ENCODE peak calls at places on chromosomes 7 and 10, in eight cellular contexts. One of them, this sample, is unnamed.

GRCh38 chr10:111298031-111298430 is 221.2 kb downstream of the ADRA2A start:
- DNase-seq in fibroblast of villous mesenchyme: no peak
- DNase-seq in heart right ventricle: no peak
- DNase-seq in fibroblast of the aortic adventitia: no peak
- DNase-seq in fibroblast of lung: no peak
- DNase-seq in CD8-positive, alpha-beta T cell: no peak
- DNase-seq in uterus: no peak
- DNase-seq in nephron progenitor cell: no peak
- DNase-seq in this sample: peak

GRCh38 chr10:108112218-108112617 is 947.7 kb upstream of the SORCS1 start:
- DNase-seq in fibroblast of lung: no peak
- DNase-seq in uterus: no peak
- DNase-seq in heart right ventricle: no peak
- DNase-seq in nephron progenitor cell: no peak
- DNase-seq in fibroblast of villous mesenchyme: peak
- DNase-seq in fibroblast of the aortic adventitia: no peak
- DNase-seq in CD8-positive, alpha-beta T cell: no peak
- DNase-seq in this sample: peak

GRCh38 chr7:47195641-47196040 is 386.3 kb downstream of the TNS3 start:
- DNase-seq in heart right ventricle: no peak
- DNase-seq in CD8-positive, alpha-beta T cell: no peak
- DNase-seq in nephron progenitor cell: no peak
- DNase-seq in fibroblast of lung: no peak
- DNase-seq in fibroblast of the aortic adventitia: no peak
- DNase-seq in uterus: no peak
- DNase-seq in fibroblast of villous mesenchyme: no peak
- DNase-seq in this sample: no peak

GRCh38 chr7:121752706-121753105 is 120.3 kb upstream of the PTPRZ1 start:
- DNase-seq in nephron progenitor cell: no peak
- DNase-seq in CD8-positive, alpha-beta T cell: no peak
- DNase-seq in fibroblast of the aortic adventitia: peak
- DNase-seq in uterus: no peak
- DNase-seq in fibroblast of lung: peak
- DNase-seq in heart right ventricle: no peak
- DNase-seq in fibroblast of villous mesenchyme: peak
- DNase-seq in this sample: peak

GRCh38 chr7:102412548-102412947 is 16.4 kb downstream of the PRKRIP1 start:
- DNase-seq in uterus: no peak
- DNase-seq in fibroblast of villous mesenchyme: peak
- DNase-seq in fibroblast of lung: peak
- DNase-seq in fibroblast of the aortic adventitia: peak
- DNase-seq in heart right ventricle: peak
- DNase-seq in CD8-positive, alpha-beta T cell: no peak
- DNase-seq in nephron progenitor cell: no peak
- DNase-seq in this sample: peak

GRCh38 chr7:111174476-111174875 is 83.5 kb downstream of the LRRN3 start:
- DNase-seq in CD8-positive, alpha-beta T cell: no peak
- DNase-seq in uterus: no peak
- DNase-seq in fibroblast of villous mesenchyme: no peak
- DNase-seq in nephron progenitor cell: no peak
- DNase-seq in fibroblast of lung: no peak
- DNase-seq in heart right ventricle: no peak
- DNase-seq in fibroblast of the aortic adventitia: no peak
- DNase-seq in this sample: no peak

GRCh38 chr10:90530526-90530925 is 327.3 kb downstream of the HTR7 start:
- DNase-seq in CD8-positive, alpha-beta T cell: no peak
- DNase-seq in uterus: no peak
- DNase-seq in fibroblast of the aortic adventitia: peak
- DNase-seq in fibroblast of lung: peak
- DNase-seq in fibroblast of villous mesenchyme: peak
- DNase-seq in heart right ventricle: no peak
- DNase-seq in nephron progenitor cell: no peak
- DNase-seq in this sample: no peak

GRCh38 chr7:90710466-90710850 is 114.3 kb downstream of the CDK14 start:
- DNase-seq in heart right ventricle: no peak
- DNase-seq in fibroblast of villous mesenchyme: no peak
- DNase-seq in CD8-positive, alpha-beta T cell: no peak
- DNase-seq in uterus: no peak
- DNase-seq in fibroblast of lung: no peak
- DNase-seq in fibroblast of the aortic adventitia: no peak
- DNase-seq in nephron progenitor cell: no peak
- DNase-seq in this sample: no peak

GRCh38 chr7:79909124-79909641 is 225.4 kb upstream of the GNAI1 start:
- DNase-seq in nephron progenitor cell: no peak
- DNase-seq in fibroblast of lung: no peak
- DNase-seq in fibroblast of villous mesenchyme: no peak
- DNase-seq in heart right ventricle: no peak
- DNase-seq in fibroblast of the aortic adventitia: no peak
- DNase-seq in CD8-positive, alpha-beta T cell: no peak
- DNase-seq in uterus: no peak
- DNase-seq in this sample: no peak

GRCh38 chr7:52775881-52776280 is 259.6 kb upstream of the POM121L12 start:
- DNase-seq in uterus: no peak
- DNase-seq in fibroblast of villous mesenchyme: no peak
- DNase-seq in CD8-positive, alpha-beta T cell: no peak
- DNase-seq in fibroblast of the aortic adventitia: no peak
- DNase-seq in fibroblast of lung: no peak
- DNase-seq in heart right ventricle: no peak
- DNase-seq in nephron progenitor cell: no peak
- DNase-seq in this sample: no peak

GRCh38 chr10:29412452-29413004 is 123.7 kb downstream of the LYZL1 start:
- DNase-seq in fibroblast of lung: no peak
- DNase-seq in uterus: no peak
- DNase-seq in heart right ventricle: no peak
- DNase-seq in nephron progenitor cell: no peak
- DNase-seq in CD8-positive, alpha-beta T cell: no peak
- DNase-seq in fibroblast of the aortic adventitia: peak
- DNase-seq in fibroblast of villous mesenchyme: peak
- DNase-seq in this sample: peak

GRCh38 chr7:117640465-117640864 is 160.6 kb downstream of the CFTR start:
- DNase-seq in CD8-positive, alpha-beta T cell: no peak
- DNase-seq in nephron progenitor cell: no peak
- DNase-seq in uterus: no peak
- DNase-seq in heart right ventricle: no peak
- DNase-seq in fibroblast of the aortic adventitia: no peak
- DNase-seq in fibroblast of lung: no peak
- DNase-seq in fibroblast of villous mesenchyme: no peak
- DNase-seq in this sample: no peak

GRCh38 chr7:1289681-1290261 is 57.1 kb downstream of the UNCX start:
- DNase-seq in uterus: no peak
- DNase-seq in heart right ventricle: no peak
- DNase-seq in CD8-positive, alpha-beta T cell: no peak
- DNase-seq in fibroblast of the aortic adventitia: peak
- DNase-seq in fibroblast of lung: no peak
- DNase-seq in nephron progenitor cell: peak
- DNase-seq in fibroblast of villous mesenchyme: peak
- DNase-seq in this sample: no peak

GRCh38 chr7:83347836-83348482 is 185.3 kb upstream of the PCLO start:
- DNase-seq in fibroblast of the aortic adventitia: peak
- DNase-seq in nephron progenitor cell: no peak
- DNase-seq in fibroblast of lung: peak
- DNase-seq in uterus: no peak
- DNase-seq in fibroblast of villous mesenchyme: peak
- DNase-seq in heart right ventricle: no peak
- DNase-seq in CD8-positive, alpha-beta T cell: no peak
- DNase-seq in this sample: peak

GRCh38 chr10:73262105-73262730 is 9.8 kb upstream of the MRPS16 start:
- DNase-seq in CD8-positive, alpha-beta T cell: no peak
- DNase-seq in fibroblast of lung: peak
- DNase-seq in fibroblast of the aortic adventitia: peak
- DNase-seq in fibroblast of villous mesenchyme: peak
- DNase-seq in nephron progenitor cell: no peak
- DNase-seq in uterus: no peak
- DNase-seq in heart right ventricle: no peak
- DNase-seq in this sample: peak

GRCh38 chr7:134703781-134704180 is 57.1 kb downstream of the BPGM start:
- DNase-seq in fibroblast of lung: peak
- DNase-seq in nephron progenitor cell: no peak
- DNase-seq in CD8-positive, alpha-beta T cell: no peak
- DNase-seq in fibroblast of villous mesenchyme: peak
- DNase-seq in uterus: peak
- DNase-seq in heart right ventricle: no peak
- DNase-seq in fibroblast of the aortic adventitia: no peak
- DNase-seq in this sample: no peak

GRCh38 chr10:123689880-123690279 is 23.7 kb downstream of the GPR26 start:
- DNase-seq in CD8-positive, alpha-beta T cell: no peak
- DNase-seq in fibroblast of lung: no peak
- DNase-seq in heart right ventricle: no peak
- DNase-seq in nephron progenitor cell: no peak
- DNase-seq in fibroblast of villous mesenchyme: no peak
- DNase-seq in uterus: no peak
- DNase-seq in fibroblast of the aortic adventitia: no peak
- DNase-seq in this sample: no peak

GRCh38 chr10:123683459-123683858 is 17.3 kb downstream of the GPR26 start:
- DNase-seq in fibroblast of villous mesenchyme: no peak
- DNase-seq in fibroblast of the aortic adventitia: no peak
- DNase-seq in uterus: no peak
- DNase-seq in CD8-positive, alpha-beta T cell: no peak
- DNase-seq in heart right ventricle: no peak
- DNase-seq in nephron progenitor cell: no peak
- DNase-seq in fibroblast of lung: no peak
- DNase-seq in this sample: no peak

GRCh38 chr10:123683865-123684264 is 17.7 kb downstream of the GPR26 start:
- DNase-seq in heart right ventricle: no peak
- DNase-seq in fibroblast of the aortic adventitia: no peak
- DNase-seq in CD8-positive, alpha-beta T cell: no peak
- DNase-seq in nephron progenitor cell: no peak
- DNase-seq in fibroblast of villous mesenchyme: no peak
- DNase-seq in fibroblast of lung: no peak
- DNase-seq in uterus: no peak
- DNase-seq in this sample: no peak

GRCh38 chr10:123685260-123685659 is 19.1 kb downstream of the GPR26 start:
- DNase-seq in nephron progenitor cell: no peak
- DNase-seq in fibroblast of villous mesenchyme: no peak
- DNase-seq in CD8-positive, alpha-beta T cell: no peak
- DNase-seq in fibroblast of lung: no peak
- DNase-seq in fibroblast of the aortic adventitia: no peak
- DNase-seq in heart right ventricle: no peak
- DNase-seq in uterus: no peak
- DNase-seq in this sample: no peak

GRCh38 chr10:123687758-123688157 is 21.6 kb downstream of the GPR26 start:
- DNase-seq in CD8-positive, alpha-beta T cell: no peak
- DNase-seq in fibroblast of the aortic adventitia: no peak
- DNase-seq in fibroblast of lung: no peak
- DNase-seq in fibroblast of villous mesenchyme: no peak
- DNase-seq in heart right ventricle: no peak
- DNase-seq in nephron progenitor cell: peak
- DNase-seq in uterus: no peak
- DNase-seq in this sample: no peak
- TF ChIP-seq CTCF in CD8-positive, alpha-beta T cell: no peak
- TF ChIP-seq CTCF in fibroblast of the aortic adventitia: no peak
- TF ChIP-seq CTCF in fibroblast of lung: no peak
- TF ChIP-seq CTCF in fibroblast of villous mesenchyme: no peak
- TF ChIP-seq CTCF in heart right ventricle: no peak
- TF ChIP-seq CTCF in nephron progenitor cell: no peak
- TF ChIP-seq CTCF in uterus: no peak
- TF ChIP-seq CTCF in this sample: no peak

GRCh38 chr7:57305192-57305748 is 144.7 kb upstream of the ZNF716 start:
- DNase-seq in heart right ventricle: no peak
- DNase-seq in CD8-positive, alpha-beta T cell: no peak
- DNase-seq in nephron progenitor cell: no peak
- DNase-seq in fibroblast of lung: no peak
- DNase-seq in fibroblast of villous mesenchyme: no peak
- DNase-seq in fibroblast of the aortic adventitia: no peak
- DNase-seq in uterus: no peak
- DNase-seq in this sample: no peak
- TF ChIP-seq CTCF in heart right ventricle: peak
- TF ChIP-seq CTCF in CD8-positive, alpha-beta T cell: no peak
- TF ChIP-seq CTCF in nephron progenitor cell: no peak
- TF ChIP-seq CTCF in fibroblast of lung: no peak
- TF ChIP-seq CTCF in fibroblast of villous mesenchyme: peak
- TF ChIP-seq CTCF in fibroblast of the aortic adventitia: no peak
- TF ChIP-seq CTCF in uterus: no peak
- TF ChIP-seq CTCF in this sample: no peak

DNA sequence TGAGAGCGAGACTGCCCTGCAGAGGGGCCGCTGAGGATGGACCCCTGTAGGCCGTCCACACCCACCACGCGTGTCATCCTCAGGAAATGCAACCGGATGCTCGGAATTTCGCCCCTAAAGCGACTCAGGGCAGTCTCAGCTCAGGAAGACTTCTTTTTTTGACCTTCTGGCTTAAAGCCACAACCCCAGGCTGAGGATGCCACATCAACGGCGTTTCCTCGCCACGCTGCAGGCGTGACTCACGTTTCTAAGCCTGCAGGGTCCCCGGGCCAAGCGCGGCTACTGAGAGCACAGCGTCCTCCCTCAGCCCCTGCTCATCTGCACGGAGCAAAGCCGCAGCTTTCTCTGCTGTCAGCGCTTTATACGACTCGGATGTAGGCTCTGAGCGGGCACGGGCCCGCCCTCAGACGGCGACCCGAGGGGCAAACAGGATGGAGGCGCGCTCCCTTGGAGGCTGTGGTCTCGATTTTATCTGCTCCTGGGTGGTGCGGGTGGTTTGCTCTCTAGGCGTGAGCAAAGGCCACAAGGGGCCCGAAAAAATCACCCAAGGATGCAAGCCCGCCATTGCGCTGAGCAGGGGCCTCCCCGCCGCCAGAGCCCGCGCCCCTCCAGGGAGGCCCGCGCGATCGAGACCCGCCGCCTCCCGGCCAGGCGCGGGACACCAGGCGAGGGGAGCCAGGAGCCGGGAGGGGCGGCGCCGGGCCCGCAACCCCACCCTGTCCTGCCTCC is 726 bp upstream of the INSIG1 start:
- DNase-seq in heart right ventricle: peak
- DNase-seq in nephron progenitor cell: peak
- DNase-seq in uterus: peak
- DNase-seq in fibroblast of villous mesenchyme: peak
- DNase-seq in CD8-positive, alpha-beta T cell: peak
- DNase-seq in fibroblast of the aortic adventitia: peak
- DNase-seq in fibroblast of lung: peak
- DNase-seq in this sample: peak
- TF ChIP-seq CTCF in heart right ventricle: peak
- TF ChIP-seq CTCF in nephron progenitor cell: no peak
- TF ChIP-seq CTCF in uterus: peak
- TF ChIP-seq CTCF in fibroblast of villous mesenchyme: no peak
- TF ChIP-seq CTCF in CD8-positive, alpha-beta T cell: peak
- TF ChIP-seq CTCF in fibroblast of the aortic adventitia: peak
- TF ChIP-seq CTCF in fibroblast of lung: no peak
- TF ChIP-seq CTCF in this sample: no peak

DNA sequence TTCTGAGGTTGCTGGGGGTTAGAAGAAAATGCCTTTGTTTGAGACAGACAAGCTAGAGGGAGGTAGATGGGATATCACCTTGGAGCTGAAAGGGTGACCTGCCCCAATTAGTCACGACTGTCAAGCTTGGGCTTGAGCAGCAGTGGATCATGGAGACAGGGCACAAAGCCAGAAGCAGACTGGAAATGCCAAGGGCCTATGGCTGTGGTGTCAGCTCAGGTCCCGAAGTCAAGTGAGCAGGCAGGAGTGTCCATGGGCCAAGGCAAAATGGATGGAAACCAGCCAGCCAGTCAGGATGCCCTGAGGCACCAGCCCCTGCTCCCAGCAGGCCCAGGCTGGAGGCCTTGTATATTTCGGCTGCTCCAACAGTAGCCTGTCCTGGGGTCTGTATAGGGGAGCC is 96.9 kb upstream of the ARHGAP21 start:
- DNase-seq in uterus: no peak
- DNase-seq in heart right ventricle: no peak
- DNase-seq in fibroblast of villous mesenchyme: no peak
- DNase-seq in fibroblast of lung: peak
- DNase-seq in nephron progenitor cell: no peak
- DNase-seq in fibroblast of the aortic adventitia: no peak
- DNase-seq in CD8-positive, alpha-beta T cell: no peak
- DNase-seq in this sample: no peak
- TF ChIP-seq CTCF in uterus: no peak
- TF ChIP-seq CTCF in heart right ventricle: no peak
- TF ChIP-seq CTCF in fibroblast of villous mesenchyme: no peak
- TF ChIP-seq CTCF in fibroblast of lung: no peak
- TF ChIP-seq CTCF in nephron progenitor cell: no peak
- TF ChIP-seq CTCF in fibroblast of the aortic adventitia: no peak
- TF ChIP-seq CTCF in CD8-positive, alpha-beta T cell: no peak
- TF ChIP-seq CTCF in this sample: no peak

This sample was measured in AG10803.